ENCODE peak calls at places on chromosomes 1 and 21, in eight cellular contexts. F is NCI-H345, O is KG1, K is SJSA1, E is naive B cell, G is posterior vena cava, D is SW 1271, U is fibroblast of lung. C is an unnamed sample.

GRCh38 chr1:47559944-47560695 is 122.3 kb downstream of the FOXD2 start:
- DNase-seq in G (peak), U (no peak), K (no peak), O (no peak), D (no peak), E (no peak), F (no peak), C (no peak)

GRCh38 chr1:38131024-38131585 is 84.5 kb upstream of the POU3F1 start:
- DNase-seq in F (no peak), K (no peak), G (no peak), D (no peak), O (no peak), E (no peak), U (no peak), C (no peak)

GRCh38 chr1:201499795-201500669 is 6.9 kb downstream of the CSRP1 start:
- DNase-seq in K (no peak), O (no peak), G (no peak), U (no peak), F (no peak), E (no peak), D (no peak), C (no peak)

GRCh38 chr1:9198538-9199361 is 35.8 kb upstream of the H6PD start:
- DNase-seq in E (no peak), G (no peak), K (no peak), O (no peak), U (peak), D (no peak), F (no peak), C (no peak)

GRCh38 chr21:45366476-45366875 is 38.5 kb upstream of the COL18A1 start:
- DNase-seq in F (no peak), U (no peak), E (no peak), D (no peak), K (no peak), O (no peak), G (no peak), C (no peak)

GRCh38 chr1:232991238-232991637 is 40.8 kb downstream of the NTPCR start:
- DNase-seq in O (no peak), E (no peak), D (no peak), G (no peak), U (no peak), F (no peak), K (no peak), C (no peak)

GRCh38 chr1:20124451-20125057 is 5.2 kb upstream of the PLA2G2D start:
- DNase-seq in O (no peak), E (no peak), F (no peak), G (peak), U (peak), K (peak), D (no peak), C (peak)

GRCh38 chr1:15849775-15850449 is 2.4 kb downstream of the SPEN start:
- DNase-seq in O (peak), E (peak), U (peak), G (no peak), D (peak), F (peak), K (peak), C (no peak)

GRCh38 chr1:203173566-203173965 is 2.1 kb downstream of the MYBPH start:
- DNase-seq in O (no peak), G (peak), E (no peak), K (no peak), U (no peak), F (peak), D (no peak), C (no peak)